ENCODE peak calls at places on chromosomes 11 and 22, in seven cellular contexts. Z is RWPE1, U is astrocyte, S is fibroblast of lung, J is heart left ventricle, D is substantia nigra, M is MM.1S. I is an unnamed sample.
A peak's percentile ranks its signal among the peaks of the same experiment; 100 is the strongest.

GRCh38 chr11:3130269-3131071 is 34.6 kb downstream of the OSBPL5 start:
- DNase-seq in Z (peak; percentile 82), U (no peak), S (no peak), J (no peak), D (no peak), M (no peak), I (peak; percentile 15)

GRCh38 chr11:36399236-36399635 is 103.1 kb downstream of the PRR5L start:
- DNase-seq in Z (no peak), U (no peak), S (no peak), J (no peak), D (no peak), M (no peak), I (no peak)

GRCh38 chr11:115148101-115148500 is 356.1 kb downstream of the CADM1 start:
- DNase-seq in Z (no peak), U (no peak), S (no peak), J (no peak), D (no peak), M (no peak), I (no peak)

GRCh38 chr11:85930879-85931366 is 75.7 kb downstream of the CCDC83 start:
- DNase-seq in Z (no peak), U (no peak), S (no peak), J (no peak), D (no peak), M (no peak), I (no peak)

GRCh38 chr22:21641417-21641794 is 696 bp upstream of the SDF2L1 start:
- DNase-seq in Z (no peak), U (no peak), S (peak; percentile 42), J (peak; percentile 45), D (no peak), M (no peak), I (peak; percentile 84)

GRCh38 chr22:41826001-41826400 is 6.9 kb upstream of the SREBF2 start:
- DNase-seq in Z (no peak), U (no peak), S (no peak), J (no peak), D (no peak), M (no peak), I (no peak)

GRCh38 chr11:43434893-43435292 is 76.2 kb downstream of the TTC17 start:
- DNase-seq in Z (no peak), U (no peak), S (no peak), J (no peak), D (no peak), M (no peak), I (peak; percentile 2)

GRCh38 chr11:64056213-64056785 is 20.6 kb downstream of the FLRT1 start:
- DNase-seq in Z (no peak), U (no peak), S (no peak), J (no peak), D (peak; percentile 74), M (no peak), I (no peak)

GRCh38 chr11:12276356-12276755 is 101.0 kb upstream of the PARVA start:
- DNase-seq in Z (no peak), U (no peak), S (no peak), J (no peak), D (no peak), M (no peak), I (no peak)

GRCh38 chr11:57584341-57584740 is 13.1 kb upstream of the SERPING1 start:
- DNase-seq in Z (no peak), U (no peak), S (no peak), J (no peak), D (no peak), M (no peak), I (no peak)

GRCh38 chr22:43050995-43051394 is 36.0 kb upstream of the PACSIN2 start:
- DNase-seq in Z (no peak), U (no peak), S (no peak), J (no peak), D (no peak), M (no peak), I (no peak)

DNA sequence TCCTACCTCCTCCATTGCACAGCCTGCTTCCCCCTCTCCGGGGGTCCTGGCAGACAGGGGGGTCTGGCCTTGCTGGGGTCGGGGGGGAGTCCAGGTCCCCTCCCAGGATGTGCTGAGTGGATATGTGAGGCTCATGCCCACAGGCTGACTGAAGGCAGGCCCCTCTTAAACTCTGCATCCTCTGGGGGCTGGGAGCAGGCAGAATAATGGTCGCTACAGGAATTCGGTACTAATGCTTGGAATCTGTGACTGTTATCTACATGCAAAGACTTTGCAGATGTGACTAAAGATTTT is 1.6 kb upstream of the SUN2 start:
- DNase-seq in Z (no peak), U (no peak), S (no peak), J (no peak), D (no peak), M (no peak), I (peak; percentile 44)
- H3K27ac ChIP-seq in Z (peak overlapping the region; percentile 99), U (no peak overlapping the region), S (no peak overlapping the region), J (no peak overlapping the region), D (peak overlapping the region; percentile 92), M (no peak overlapping the region), I (no peak overlapping the region)

DNA sequence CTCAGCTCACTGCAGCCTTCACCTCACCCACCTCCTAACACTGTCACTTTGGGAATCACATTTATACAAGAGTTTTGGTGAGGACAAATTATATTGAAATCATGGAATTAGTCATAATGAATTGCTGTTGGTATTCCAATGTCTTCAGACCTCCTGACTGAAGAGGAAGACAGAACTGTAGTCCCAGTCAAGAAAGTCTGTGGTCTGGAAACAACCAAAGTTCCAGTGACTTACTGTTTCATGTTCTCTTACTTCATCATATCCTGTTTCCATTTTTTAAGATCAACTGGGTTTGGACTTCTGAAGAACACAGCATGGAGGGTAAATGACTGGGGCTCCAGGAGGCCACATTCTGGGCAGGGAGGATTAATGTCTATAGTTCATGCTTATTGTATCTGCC is 43.0 kb upstream of the HIPK3 start:
- DNase-seq in Z (no peak), U (peak; percentile 34), S (peak; percentile 45), J (no peak), D (no peak), M (no peak), I (no peak)
- H3K27ac ChIP-seq in Z (no peak overlapping the region), U (no peak overlapping the region), S (no peak overlapping the region), J (no peak overlapping the region), D (no peak overlapping the region), M (no peak overlapping the region), I (no peak overlapping the region)

GRCh38 chr11:121368504-121368903 is 75.9 kb downstream of the SC5D start:
- DNase-seq in Z (no peak), U (no peak), S (no peak), J (no peak), D (no peak), M (no peak), I (no peak)

GRCh38 chr11:121372028-121372427 is 79.5 kb downstream of the SC5D start:
- DNase-seq in Z (no peak), U (no peak), S (no peak), J (no peak), D (no peak), M (no peak), I (no peak)

GRCh38 chr11:121367434-121367833 is 74.9 kb downstream of the SC5D start:
- DNase-seq in Z (no peak), U (no peak), S (no peak), J (no peak), D (no peak), M (peak; percentile 81), I (no peak)

GRCh38 chr11:121366970-121367369 is 74.4 kb downstream of the SC5D start:
- DNase-seq in Z (no peak), U (no peak), S (no peak), J (no peak), D (no peak), M (no peak), I (no peak)

GRCh38 chr11:121369366-121369765 is 76.8 kb downstream of the SC5D start:
- DNase-seq in Z (no peak), U (no peak), S (no peak), J (no peak), D (no peak), M (no peak), I (no peak)
- H3K27ac ChIP-seq in Z (no peak overlapping the region), U (no peak overlapping the region), S (no peak overlapping the region), J (no peak overlapping the region), D (no peak overlapping the region), M (no peak overlapping the region), I (no peak overlapping the region)

GRCh38 chr11:17163742-17164141 is 44.0 kb downstream of the PIK3C2A start:
- DNase-seq in Z (no peak), U (no peak), S (no peak), J (no peak), D (no peak), M (no peak), I (no peak)
- H3K27ac ChIP-seq in Z (no peak overlapping the region), U (no peak overlapping the region), S (no peak overlapping the region), J (no peak overlapping the region), D (no peak overlapping the region), M (no peak overlapping the region), I (no peak overlapping the region)